ENCODE peak calls at places on chromosomes 3 and 15, in six cellular contexts. L, S, Q, X, I and V are unnamed samples.

GRCh38 chr3:165440380-165440779 is 244.2 kb upstream of the SLITRK3 start:
- DNase-seq in L (no peak), S (no peak), Q (no peak), X (no peak), I (no peak), V (no peak)

GRCh38 chr3:185822221-185822956 is 2.5 kb downstream of the IGF2BP2 start:
- DNase-seq in L (no peak), S (no peak), Q (peak; percentile 76), X (no peak), I (no peak), V (no peak)

GRCh38 chr3:186259612-186260383 is 102.2 kb downstream of the DGKG start:
- DNase-seq in L (peak; percentile 59), S (peak; percentile 90), Q (peak; percentile 64), X (peak; percentile 36), I (peak; percentile 77), V (peak; percentile 82)

GRCh38 chr3:43004282-43004681 is 25.2 kb downstream of the GASK1A start:
- DNase-seq in L (no peak), S (no peak), Q (peak; percentile 23), X (no peak), I (no peak), V (no peak)

GRCh38 chr3:65945480-65945879 is 93.2 kb downstream of the MAGI1 start:
- DNase-seq in L (no peak), S (no peak), Q (no peak), X (no peak), I (no peak), V (no peak)

GRCh38 chr3:31567036-31567435 is 34.3 kb downstream of the STT3B start:
- DNase-seq in L (no peak), S (peak; percentile 19), Q (no peak), X (no peak), I (no peak), V (no peak)

GRCh38 chr3:163951397-163951987 is 1126.8 kb downstream of the SI start:
- DNase-seq in L (no peak), S (peak; percentile 13), Q (no peak), X (no peak), I (no peak), V (no peak)

GRCh38 chr15:59701880-59702279 is 12.8 kb upstream of the BNIP2 start:
- DNase-seq in L (no peak), S (no peak), Q (no peak), X (no peak), I (no peak), V (no peak)

GRCh38 chr3:184786271-184787010 is 25.5 kb upstream of the VPS8 start:
- DNase-seq in L (no peak), S (peak; percentile 53), Q (peak; percentile 84), X (peak; percentile 77), I (no peak), V (peak; percentile 73)

GRCh38 chr15:35481992-35482391 is 64.0 kb downstream of the DPH6 start:
- DNase-seq in L (peak; percentile 65), S (peak; percentile 47), Q (peak; percentile 69), X (no peak), I (no peak), V (no peak)

GRCh38 chr3:83928903-83929302 is 1029.9 kb upstream of the CADM2 start:
- DNase-seq in L (no peak), S (no peak), Q (no peak), X (no peak), I (no peak), V (no peak)

GRCh38 chr3:197516517-197516889 is 39.3 kb downstream of the BDH1 start:
- DNase-seq in L (peak; percentile 99), S (peak; percentile 87), Q (peak; percentile 73), X (no peak), I (no peak), V (peak; percentile 29)

GRCh38 chr15:25504307-25504706 is 65.5 kb upstream of the UBE3A start:
- DNase-seq in L (no peak), S (no peak), Q (no peak), X (peak; percentile 31), I (no peak), V (no peak)

GRCh38 chr3:59237121-59237520 is 187.3 kb upstream of the CFAP20DC start:
- DNase-seq in L (no peak), S (no peak), Q (peak; percentile 3), X (no peak), I (no peak), V (no peak)

GRCh38 chr15:55372701-55373440 is 35.3 kb downstream of the CCPG1 start:
- DNase-seq in L (no peak), S (no peak), Q (no peak), X (no peak), I (no peak), V (no peak)

GRCh38 chr15:25022233-25022632 is 67.4 kb downstream of the SNRPN start:
- DNase-seq in L (peak; percentile 1), S (no peak), Q (peak; percentile 59), X (no peak), I (no peak), V (no peak)

GRCh38 chr3:128878556-128879124 is 780 bp upstream of the ACAD9 start:
- DNase-seq in L (no peak), S (peak; percentile 61), Q (peak; percentile 60), X (peak; percentile 10), I (no peak), V (no peak)

GRCh38 chr3:48012659-48013058 is 3.6 kb downstream of the MAP4 start:
- DNase-seq in L (no peak), S (no peak), Q (no peak), X (no peak), I (no peak), V (no peak)

GRCh38 chr3:171876651-171877272 is 33.6 kb downstream of the TMEM212 start:
- DNase-seq in L (peak; percentile 76), S (peak; percentile 32), Q (peak; percentile 97), X (peak; percentile 96), I (no peak), V (no peak)

GRCh38 chr15:74664028-74664616 is 31.7 kb downstream of the EDC3 start:
- DNase-seq in L (no peak), S (peak; percentile 63), Q (peak; percentile 70), X (no peak), I (no peak), V (peak; percentile 74)

GRCh38 chr3:159266779-159267178 is 464.9 kb downstream of the MFSD1 start:
- DNase-seq in L (no peak), S (peak; percentile 58), Q (peak; percentile 33), X (no peak), I (peak; percentile 35), V (no peak)

GRCh38 chr3:36175113-36175812 is 205.0 kb upstream of the STAC start:
- DNase-seq in L (no peak), S (no peak), Q (no peak), X (no peak), I (no peak), V (no peak)

GRCh38 chr3:66819993-66820501 is 178.1 kb upstream of the KBTBD8 start:
- DNase-seq in L (no peak), S (no peak), Q (no peak), X (no peak), I (no peak), V (no peak)

GRCh38 chr15:25244731-25245585 is 193.9 kb downstream of the UBE3A start:
- DNase-seq in L (no peak), S (no peak), Q (no peak), X (no peak), I (no peak), V (peak; percentile 35)

GRCh38 chr15:92005154-92005553 is 151.6 kb downstream of the SLCO3A1 start:
- DNase-seq in L (no peak), S (no peak), Q (no peak), X (no peak), I (no peak), V (no peak)

GRCh38 chr15:59256538-59256937 is 49.9 kb downstream of the LDHAL6B start:
- DNase-seq in L (no peak), S (no peak), Q (no peak), X (no peak), I (no peak), V (no peak)

GRCh38 chr3:38038447-38038911 is 529 bp upstream of the DLEC1 start:
- DNase-seq in L (no peak), S (no peak), Q (no peak), X (no peak), I (no peak), V (no peak)

GRCh38 chr3:38039101-38039898 is at the start of gene DLEC1:
- DNase-seq in L (no peak), S (peak; percentile 77), Q (peak; percentile 67), X (no peak), I (no peak), V (peak; percentile 91)

GRCh38 chr3:38036906-38037305 is 2.1 kb upstream of the DLEC1 start:
- DNase-seq in L (no peak), S (no peak), Q (no peak), X (no peak), I (no peak), V (no peak)

GRCh38 chr3:38040400-38040799 is 1.4 kb downstream of the DLEC1 start:
- DNase-seq in L (no peak), S (no peak), Q (no peak), X (no peak), I (no peak), V (no peak)

GRCh38 chr3:38039899-38040261 is 872 bp downstream of the DLEC1 start:
- DNase-seq in L (no peak), S (peak; percentile 37), Q (peak; percentile 41), X (no peak), I (no peak), V (peak; percentile 84)
- TF ChIP-seq CTCF in L (peak; percentile 20), S (peak; percentile 11), Q (peak; percentile 25), X (peak; percentile 15), I (no peak), V (peak; percentile 46)

DNA sequence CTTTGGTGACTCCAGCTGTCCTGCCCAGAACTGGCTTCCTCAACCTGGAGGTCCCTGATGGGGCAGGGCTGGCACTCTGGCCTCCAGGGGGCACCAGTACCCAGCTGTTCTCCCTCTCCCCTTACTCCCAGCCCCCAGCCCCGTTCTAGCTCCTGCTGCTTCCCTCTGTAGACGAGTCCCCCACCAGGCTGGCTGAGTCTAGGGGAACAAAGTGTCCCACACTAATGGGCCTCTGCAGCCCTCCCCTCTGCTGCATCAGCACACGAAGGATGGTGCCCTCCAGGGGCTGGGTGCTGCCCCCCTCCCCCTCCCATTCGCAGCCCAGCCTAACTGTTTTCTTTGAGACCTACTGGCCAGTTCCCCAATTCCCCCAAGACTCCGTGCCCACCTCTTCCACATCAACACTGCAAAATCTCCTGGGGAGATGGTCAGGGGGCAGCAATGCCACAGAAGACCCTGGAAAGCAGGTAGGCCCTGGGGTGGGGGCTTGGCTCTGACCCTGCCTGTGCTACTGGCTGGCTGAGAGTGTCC is 4.2 kb downstream of the RHCG start:
- DNase-seq in L (no peak), S (no peak), Q (no peak), X (no peak), I (peak; percentile 33), V (no peak)
- TF ChIP-seq CTCF in L (peak; percentile 55), S (peak; percentile 36), Q (peak; percentile 47), X (peak; percentile 32), I (peak; percentile 61), V (no peak)

GRCh38 chr15:62241135-62241770 is 76.2 kb upstream of the C2CD4B start:
- DNase-seq in L (no peak), S (peak; percentile 24), Q (no peak), X (no peak), I (no peak), V (no peak)
- TF ChIP-seq CTCF in L (peak; percentile 41), S (peak; percentile 16), Q (peak; percentile 39), X (peak; percentile 32), I (peak; percentile 55), V (no peak)

GRCh38 chr3:25019506-25019905 is 408.6 kb upstream of the RARB start:
- DNase-seq in L (no peak), S (no peak), Q (no peak), X (no peak), I (no peak), V (no peak)

GRCh38 chr3:25018909-25019308 is 409.2 kb upstream of the RARB start:
- DNase-seq in L (no peak), S (no peak), Q (no peak), X (no peak), I (no peak), V (no peak)

GRCh38 chr3:25027639-25028038 is 400.4 kb upstream of the RARB start:
- DNase-seq in L (no peak), S (no peak), Q (no peak), X (no peak), I (no peak), V (no peak)

GRCh38 chr3:25021816-25022215 is 406.2 kb upstream of the RARB start:
- DNase-seq in L (no peak), S (peak; percentile 35), Q (peak; percentile 46), X (no peak), I (no peak), V (no peak)
- TF ChIP-seq CTCF in L (peak; percentile 53), S (peak; percentile 55), Q (peak; percentile 53), X (peak; percentile 66), I (peak; percentile 22), V (peak; percentile 51)